ENCODE peak calls at places on chromosomes 7 and 10, in six cellular contexts. J, D, U, N, B and Y are unnamed samples.
A peak's percentile ranks its signal among the peaks of the same experiment; 100 is the strongest.

GRCh38 chr10:75180592-75180991 is 30.0 kb upstream of the VDAC2 start:
- DNase-seq in U (peak; percentile 38), J (no peak), D (peak; percentile 42), B (no peak), N (no peak), Y (no peak)

GRCh38 chr10:34656676-34657075 is 158.4 kb downstream of the PARD3 start:
- DNase-seq in D (no peak), B (no peak), N (no peak), U (no peak), J (no peak), Y (no peak)

GRCh38 chr7:63789378-63790176 is 209.1 kb upstream of the ZNF722 start:
- DNase-seq in U (peak; percentile 94), D (no peak), N (no peak), J (no peak), B (peak; percentile 22), Y (no peak)

GRCh38 chr10:28788252-28788651 is 110.9 kb downstream of the BAMBI start:
- DNase-seq in D (no peak), B (no peak), U (no peak), J (no peak), N (no peak), Y (no peak)

GRCh38 chr10:34319197-34319846 is 495.8 kb downstream of the PARD3 start:
- DNase-seq in U (peak; percentile 9), J (no peak), N (no peak), D (peak; percentile 96), B (no peak), Y (peak; percentile 87)

GRCh38 chr10:132707121-132707775 is 78.7 kb downstream of the NKX6-2 start:
- DNase-seq in U (no peak), J (no peak), B (peak; percentile 2), D (no peak), N (peak; percentile 32), Y (no peak)

GRCh38 chr7:96303686-96304443 is 18.0 kb downstream of the SLC25A13 start:
- DNase-seq in J (no peak), N (no peak), D (peak; percentile 64), U (no peak), B (no peak), Y (peak; percentile 66)

GRCh38 chr7:12031638-12032037 is 179.5 kb upstream of the TMEM106B start:
- DNase-seq in J (no peak), D (peak; percentile 29), N (no peak), U (no peak), B (no peak), Y (peak; percentile 32)

GRCh38 chr7:143490719-143491306 is 13.1 kb downstream of the TAS2R41 start:
- DNase-seq in D (peak; percentile 58), U (no peak), J (peak; percentile 43), N (no peak), B (no peak), Y (no peak)

GRCh38 chr10:117548191-117548668 is 5.7 kb downstream of the EMX2 start:
- DNase-seq in U (no peak), J (no peak), D (no peak), N (no peak), B (no peak), Y (no peak)

GRCh38 chr10:28459453-28460144 is 73.3 kb upstream of the WAC start:
- DNase-seq in J (no peak), N (no peak), U (no peak), B (no peak), D (no peak), Y (no peak)

GRCh38 chr7:24828871-24829661 is 71.8 kb upstream of the GSDME start:
- DNase-seq in U (no peak), J (no peak), D (no peak), B (no peak), N (no peak), Y (no peak)

GRCh38 chr7:158263964-158264748 is 323.5 kb downstream of the PTPRN2 start:
- DNase-seq in U (no peak), B (no peak), D (no peak), J (no peak), N (peak; percentile 40), Y (no peak)

GRCh38 chr10:77004917-77005564 is 632.6 kb downstream of the KCNMA1 start:
- DNase-seq in D (peak; percentile 68), J (peak; percentile 89), U (peak; percentile 52), N (no peak), B (no peak), Y (no peak)

GRCh38 chr10:22690614-22691431 is 23.6 kb downstream of the PIP4K2A start:
- DNase-seq in D (peak; percentile 42), J (no peak), N (no peak), U (no peak), B (no peak), Y (no peak)

GRCh38 chr7:28954936-28955335 is 3.2 kb downstream of the TRIL start:
- DNase-seq in J (no peak), B (no peak), U (no peak), D (no peak), N (no peak), Y (no peak)

GRCh38 chr10:127827354-127828140 is 65.2 kb downstream of the CLRN3 start:
- DNase-seq in B (no peak), N (no peak), J (no peak), D (no peak), U (no peak), Y (no peak)

GRCh38 chr10:17624996-17625395 is 7.8 kb upstream of the HACD1 start:
- DNase-seq in D (no peak), B (no peak), N (no peak), U (no peak), J (no peak), Y (no peak)

GRCh38 chr7:96080021-96080420 is 241.9 kb downstream of the SLC25A13 start:
- DNase-seq in J (no peak), B (no peak), U (no peak), D (no peak), N (no peak), Y (no peak)

GRCh38 chr7:100486111-100486636 is 2.4 kb downstream of the NYAP1 start:
- DNase-seq in B (no peak), D (no peak), U (no peak), N (no peak), J (no peak), Y (no peak)
- H3K27ac ChIP-seq in B (no peak overlapping the region), D (no peak overlapping the region), U (no peak overlapping the region), N (no peak overlapping the region), J (no peak overlapping the region), Y (no peak overlapping the region)

GRCh38 chr7:22823142-22823497 is 471 bp upstream of the TOMM7 start:
- DNase-seq in D (peak; percentile 20), U (no peak), J (no peak), B (no peak), N (no peak), Y (no peak)
- H3K27ac ChIP-seq in D (peak overlapping the region; percentile 25), U (peak overlapping the region; percentile 7), J (peak overlapping the region; percentile 84), B (peak overlapping the region; percentile 87), N (peak overlapping the region; percentile 84), Y (peak overlapping the region; percentile 83)

GRCh38 chr7:79282882-79283602 is 170.4 kb downstream of the MAGI2 start:
- DNase-seq in U (no peak), N (no peak), D (peak; percentile 73), J (no peak), B (no peak), Y (peak; percentile 80)
- H3K27ac ChIP-seq in U (peak overlapping the region; percentile 79), N (no peak overlapping the region), D (peak overlapping the region; percentile 74), J (no peak overlapping the region), B (no peak overlapping the region), Y (no peak overlapping the region)

GRCh38 chr7:99211241-99211602 is 3.3 kb upstream of the KPNA7 start:
- DNase-seq in J (no peak), U (no peak), D (no peak), N (no peak), B (no peak), Y (no peak)
- H3K27ac ChIP-seq in J (no peak overlapping the region), U (no peak overlapping the region), D (no peak overlapping the region), N (peak overlapping the region; percentile 81), B (no peak overlapping the region), Y (peak overlapping the region; percentile 27)

DNA sequence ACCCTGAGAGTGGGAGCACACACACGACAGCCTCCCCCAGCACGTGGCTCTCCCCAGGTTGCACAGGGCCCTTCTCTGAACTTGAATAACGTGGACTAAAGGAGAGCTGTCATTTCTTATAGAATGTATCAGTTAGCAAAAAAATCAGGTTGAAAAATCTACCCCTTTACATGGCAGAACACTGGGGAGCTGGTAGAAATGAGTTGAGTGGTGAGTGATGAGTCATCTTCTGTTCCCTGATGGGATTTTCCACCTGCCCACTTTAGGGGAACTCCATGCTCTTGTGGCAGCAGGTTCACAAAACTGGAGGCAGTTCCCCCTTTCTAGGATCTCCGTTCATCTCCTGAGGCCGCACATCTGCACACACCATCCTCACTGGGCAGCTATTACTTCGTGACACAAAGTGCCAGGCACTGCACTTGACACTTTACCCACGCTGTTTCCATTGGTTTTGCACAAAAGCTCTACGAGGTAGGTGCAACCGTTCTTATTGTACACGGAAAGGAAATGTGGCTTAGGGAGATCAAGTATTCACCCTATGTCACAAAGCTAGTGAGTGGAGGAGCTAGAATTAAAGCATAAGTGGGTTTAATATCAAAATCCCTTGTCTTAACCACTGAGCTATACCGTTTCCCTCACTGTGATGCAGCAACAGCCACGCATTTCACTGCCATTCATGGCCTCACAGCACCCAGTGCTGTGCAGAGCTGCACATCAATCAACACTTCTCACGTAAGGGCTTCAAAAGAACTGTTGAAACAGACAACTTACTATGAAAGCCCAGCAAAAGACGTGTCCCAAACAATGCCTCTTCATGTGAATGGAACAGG is 80.2 kb downstream of the RNF216 start:
- DNase-seq in N (no peak), D (no peak), J (no peak), B (no peak), U (no peak), Y (peak; percentile 52)
- H3K27ac ChIP-seq in N (no peak overlapping the region), D (no peak overlapping the region), J (no peak overlapping the region), B (peak overlapping the region; percentile 92), U (no peak overlapping the region), Y (peak overlapping the region; percentile 58)